ENCODE peak calls at places on chromosomes 4 and X, in eight cellular contexts. X is H1, N is suprapubic skin, F is transverse colon, V is stomach, O is GM23338, P is SK-N-SH, H is HCT116. A is an unnamed sample.

GRCh38 chr4:5524900-5525299 is 183.5 kb downstream of the EVC2 start:
- DNase-seq in F (no peak), V (no peak), P (peak; percentile 32), H (no peak), X (no peak), N (no peak), O (peak; percentile 8), A (no peak)

GRCh38 chrX:31266172-31267076 is 194.6 kb upstream of the FTHL17 start:
- DNase-seq in F (peak; percentile 59), V (peak; percentile 65), H (no peak), N (peak; percentile 72), O (peak; percentile 60), X (peak; percentile 65), P (peak; percentile 79), A (peak; percentile 79)

GRCh38 chrX:134172588-134173259 is 64.3 kb upstream of the CCDC160 start:
- DNase-seq in X (no peak), O (no peak), H (no peak), N (no peak), F (peak; percentile 15), V (peak; percentile 27), P (peak; percentile 69), A (peak; percentile 84)

GRCh38 chr4:164874791-164875190 is 2.2 kb upstream of the APELA start:
- DNase-seq in P (no peak), X (no peak), N (no peak), V (no peak), O (no peak), H (no peak), F (no peak), A (no peak)

GRCh38 chr4:96459105-96459504 is 619.2 kb downstream of the PDHA2 start:
- DNase-seq in O (no peak), P (no peak), V (no peak), F (no peak), X (no peak), H (no peak), N (no peak), A (no peak)

GRCh38 chrX:82765806-82766205 is 742.3 kb upstream of the POU3F4 start:
- DNase-seq in N (no peak), V (no peak), F (no peak), P (no peak), X (no peak), O (no peak), H (no peak), A (no peak)

GRCh38 chrX:13533726-13534125 is 35.7 kb upstream of the EGFL6 start:
- DNase-seq in O (no peak), F (no peak), N (no peak), H (no peak), P (no peak), V (no peak), X (no peak), A (no peak)

GRCh38 chrX:123860506-123860840 is 620 bp downstream of the XIAP start:
- DNase-seq in V (peak; percentile 38), O (no peak), F (peak; percentile 62), H (no peak), X (no peak), P (peak; percentile 24), N (no peak), A (no peak)

GRCh38 chr4:41142356-41142755 is 72.0 kb downstream of the APBB2 start:
- DNase-seq in V (peak; percentile 53), P (no peak), O (no peak), N (no peak), H (no peak), X (no peak), F (no peak), A (no peak)
- H3K27ac ChIP-seq in V (peak overlapping the region; percentile 84), P (peak overlapping the region; percentile 97), O (peak overlapping the region; percentile 73), N (peak overlapping the region; percentile 78), H (peak overlapping the region; percentile 87), X (no peak overlapping the region), F (peak overlapping the region; percentile 89), A (peak overlapping the region; percentile 59)

GRCh38 chr4:78693777-78694456 is 82.2 kb upstream of the BMP2K start:
- DNase-seq in O (no peak), F (no peak), V (no peak), N (no peak), X (no peak), H (no peak), P (no peak), A (no peak)

GRCh38 chr4:78694457-78694787 is 81.7 kb upstream of the BMP2K start:
- DNase-seq in F (no peak), H (no peak), N (no peak), O (no peak), V (no peak), P (no peak), X (no peak), A (no peak)

GRCh38 chr4:78692815-78693156 is 83.4 kb upstream of the BMP2K start:
- DNase-seq in O (no peak), H (no peak), V (no peak), N (no peak), P (no peak), F (no peak), X (no peak), A (no peak)

GRCh38 chr4:78691333-78691732 is 84.8 kb upstream of the BMP2K start:
- DNase-seq in H (no peak), F (no peak), N (no peak), O (no peak), X (no peak), P (no peak), V (no peak), A (no peak)

DNA sequence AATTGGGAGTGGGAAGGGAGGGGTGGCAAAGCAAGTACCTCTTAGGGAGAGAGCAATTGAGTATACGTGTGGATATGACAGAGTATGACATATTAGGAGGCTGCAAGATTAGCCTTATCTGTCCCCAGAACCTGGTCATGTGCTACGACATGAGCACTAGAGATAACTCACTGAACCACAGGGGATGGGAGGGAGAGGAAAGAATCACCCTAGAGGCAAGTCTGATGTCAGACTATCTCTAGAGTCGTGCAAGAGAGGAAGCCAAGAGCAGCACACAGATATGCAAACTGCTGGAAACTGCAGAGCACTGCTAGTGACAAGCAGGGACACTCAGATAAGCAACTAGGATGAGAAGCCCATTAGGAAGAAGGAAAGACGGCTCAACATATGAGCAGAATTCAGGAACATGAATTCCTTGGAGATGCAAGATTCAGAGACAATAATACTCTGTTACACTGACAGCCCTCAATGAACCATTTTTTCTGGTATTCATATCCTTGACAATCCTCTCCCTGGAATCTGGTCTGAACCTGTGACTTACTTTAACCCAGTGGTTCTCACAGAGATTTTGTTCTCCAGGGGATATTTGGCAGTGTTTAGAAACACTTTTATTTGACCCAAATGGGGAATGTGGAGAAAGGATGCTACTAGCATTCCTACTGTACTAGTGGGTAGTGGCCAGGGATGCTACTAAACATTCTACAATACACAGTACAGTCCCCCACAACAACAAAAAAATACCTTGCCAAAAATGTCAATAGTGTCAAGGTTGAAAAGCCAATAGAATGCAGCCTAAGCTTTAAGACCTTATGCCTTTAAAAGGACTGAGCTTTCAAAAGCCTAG is 84.0 kb upstream of the BMP2K start:
- DNase-seq in V (no peak), F (no peak), P (peak; percentile 75), X (no peak), O (no peak), H (no peak), N (no peak), A (no peak)
- TF ChIP-seq POLR2AphosphoS5 in V (no peak), F (no peak), P (no peak), X (no peak), O (no peak), H (no peak), N (no peak), A (no peak)

GRCh38 chr4:18021470-18021719 is 160 bp downstream of the LCORL start:
- DNase-seq in H (no peak), O (no peak), P (peak; percentile 63), V (no peak), X (no peak), F (no peak), N (no peak), A (no peak)

GRCh38 chr4:18021720-18022571 is at the start of gene LCORL:
- DNase-seq in X (peak; percentile 87), O (peak; percentile 97), V (peak; percentile 94), N (peak; percentile 95), P (peak; percentile 92), H (peak; percentile 93), F (peak; percentile 93), A (peak; percentile 99)

GRCh38 chr4:18020145-18020670 is 1.3 kb downstream of the LCORL start:
- DNase-seq in N (peak; percentile 62), X (no peak), V (no peak), F (peak; percentile 19), H (no peak), P (no peak), O (peak; percentile 25), A (no peak)

GRCh38 chr4:18022572-18023039 is 1.1 kb upstream of the LCORL start:
- DNase-seq in P (peak; percentile 6), V (no peak), H (no peak), N (no peak), X (no peak), O (no peak), F (no peak), A (no peak)

DNA sequence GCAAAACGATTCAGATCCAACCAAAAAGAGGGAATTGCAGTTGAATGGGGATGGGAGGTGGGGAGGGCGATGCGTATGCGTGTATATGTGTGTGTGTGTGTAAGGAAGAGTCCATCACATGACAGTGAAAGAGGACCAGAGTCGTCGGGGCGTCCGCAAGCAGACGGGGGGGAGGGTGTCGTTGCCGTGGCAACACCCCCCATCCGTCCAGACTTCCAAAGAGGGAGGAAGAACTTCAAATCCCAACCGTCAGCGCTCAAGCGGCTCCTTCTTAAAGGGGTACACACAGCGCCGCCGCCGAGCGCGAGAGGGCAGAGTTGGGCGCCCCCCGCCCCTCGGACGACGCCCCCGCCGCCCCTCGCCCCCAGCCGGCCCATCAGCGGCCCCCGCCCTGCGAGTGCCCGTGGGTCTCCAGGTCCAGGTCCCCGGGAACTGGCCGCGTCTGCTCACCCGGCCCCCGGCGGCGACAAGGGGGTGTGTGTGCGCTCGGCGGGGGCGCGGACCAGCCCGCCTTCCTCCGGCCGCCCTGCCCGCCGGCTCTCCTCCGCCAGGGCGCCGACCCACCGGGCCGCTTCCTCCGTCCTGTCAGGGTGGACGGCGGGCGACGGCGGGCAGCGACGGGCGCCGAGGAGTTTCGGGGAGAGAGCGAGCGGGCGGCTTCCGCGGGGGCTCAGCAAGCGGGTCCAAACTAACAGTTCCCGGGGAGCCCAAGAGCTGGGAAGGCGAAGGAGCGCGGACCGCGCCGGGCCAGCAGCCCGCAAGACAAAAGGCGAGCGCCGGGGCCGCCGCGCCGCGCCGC is 685 bp downstream of the LCORL start:
- DNase-seq in N (peak; percentile 86), V (peak; percentile 44), H (peak; percentile 45), O (peak; percentile 91), F (peak; percentile 70), X (peak; percentile 77), P (peak; percentile 82), A (peak; percentile 92)
- TF ChIP-seq CTCF in N (no peak), V (no peak), H (no peak), O (no peak), F (no peak), X (no peak), P (no peak), A (no peak)

GRCh38 chrX:138708268-138708667 is 3.2 kb downstream of the FGF13 start:
- DNase-seq in F (no peak), V (no peak), N (no peak), H (no peak), P (no peak), O (no peak), X (no peak), A (no peak)

GRCh38 chrX:138710311-138710791 is 1.2 kb downstream of the FGF13 start:
- DNase-seq in V (no peak), N (peak; percentile 50), P (no peak), O (no peak), H (no peak), X (peak; percentile 46), F (no peak), A (peak; percentile 74)

GRCh38 chrX:138709886-138710285 is 1.6 kb downstream of the FGF13 start:
- DNase-seq in F (no peak), P (no peak), O (peak; percentile 40), V (no peak), N (no peak), H (no peak), X (no peak), A (no peak)

GRCh38 chrX:138711399-138712347 is at the start of gene FGF13:
- DNase-seq in P (peak; percentile 35), O (peak; percentile 63), N (no peak), F (peak; percentile 7), V (peak; percentile 29), H (no peak), X (peak; percentile 60), A (peak; percentile 78)

GRCh38 chrX:138710866-138711331 is 618 bp downstream of the FGF13 start:
- DNase-seq in V (no peak), F (no peak), X (peak; percentile 49), N (no peak), O (peak; percentile 28), P (no peak), H (no peak), A (peak; percentile 75)
- H3K27ac ChIP-seq in V (no peak overlapping the region), F (peak overlapping the region; percentile 21), X (no peak overlapping the region), N (no peak overlapping the region), O (no peak overlapping the region), P (no peak overlapping the region), H (no peak overlapping the region), A (peak overlapping the region; percentile 38)

A was measured in spleen.